ENCODE peak calls at places on chromosome 12, in five cellular contexts. E is neural progenitor cell, F is gastrocnemius medialis, O is Panc1, H is uterus. G is an unnamed sample.

GRCh38 chr12:113874999-113875561 is 91.0 kb downstream of the RBM19 start:
- DNase-seq in H (no peak), O (no peak), E (no peak), F (no peak), G (no peak)

GRCh38 chr12:32400114-32400672 is 835 bp downstream of the FGD4 start:
- DNase-seq in E (peak; percentile 64), F (no peak), O (no peak), H (no peak), G (no peak)

GRCh38 chr12:42421844-42422779 is 96.1 kb downstream of the PPHLN1 start:
- DNase-seq in E (no peak), O (no peak), F (no peak), H (no peak), G (no peak)

GRCh38 chr12:13864081-13864673 is 117.2 kb downstream of the GRIN2B start:
- DNase-seq in E (peak; percentile 81), O (peak; percentile 55), F (peak; percentile 26), H (peak; percentile 51), G (peak; percentile 67)

GRCh38 chr12:39902823-39903222 is 203.1 kb downstream of the SLC2A13 start:
- DNase-seq in H (no peak), O (no peak), E (no peak), F (no peak), G (no peak)

GRCh38 chr12:92784356-92784755 is 81.6 kb downstream of the PLEKHG7 start:
- DNase-seq in H (no peak), E (no peak), O (no peak), F (no peak), G (no peak)

GRCh38 chr12:119479121-119479561 is 114.4 kb upstream of the TMEM233 start:
- DNase-seq in E (no peak), O (peak; percentile 54), H (no peak), F (no peak), G (no peak)

GRCh38 chr12:16605666-16606116 is 271 bp downstream of the LMO3 start:
- DNase-seq in O (no peak), F (no peak), H (peak; percentile 20), E (peak; percentile 46), G (no peak)

GRCh38 chr12:49824886-49825285 is 3.3 kb downstream of the NCKAP5L start:
- DNase-seq in H (no peak), E (no peak), F (peak; percentile 41), O (no peak), G (no peak)

GRCh38 chr12:40225337-40225983 is 663 bp downstream of the LRRK2 start:
- DNase-seq in H (no peak), F (no peak), E (no peak), O (no peak), G (no peak)

GRCh38 chr12:57657744-57658143 is 24.7 kb upstream of the B4GALNT1 start:
- DNase-seq in H (no peak), E (no peak), O (no peak), F (no peak), G (no peak)

GRCh38 chr12:62588916-62589315 is 122.3 kb downstream of the MON2 start:
- DNase-seq in E (no peak), O (no peak), H (no peak), F (no peak), G (no peak)

GRCh38 chr12:96238336-96239031 is 44.3 kb downstream of the ELK3 start:
- DNase-seq in O (no peak), F (no peak), E (no peak), H (no peak), G (no peak)

GRCh38 chr12:132617822-132618682 is 524 bp upstream of the P2RX2 start:
- DNase-seq in F (no peak), H (no peak), O (no peak), E (peak; percentile 52), G (no peak)

GRCh38 chr12:95859947-95860850 is 1.4 kb downstream of the SNRPF start:
- DNase-seq in F (no peak), H (no peak), O (no peak), E (no peak), G (no peak)

GRCh38 chr12:176321-177181 is 37.4 kb downstream of the SLC6A12 start:
- DNase-seq in H (no peak), E (no peak), F (no peak), O (no peak), G (no peak)

GRCh38 chr12:19030180-19030579 is 99.4 kb upstream of the PLEKHA5 start:
- DNase-seq in F (no peak), E (no peak), O (no peak), H (no peak), G (no peak)

GRCh38 chr12:51759175-51759574 is 89.3 kb downstream of the FIGNL2 start:
- DNase-seq in E (no peak), H (no peak), O (no peak), F (no peak), G (no peak)

GRCh38 chr12:85784096-85784720 is 52.0 kb downstream of the RASSF9 start:
- DNase-seq in E (no peak), O (no peak), H (no peak), F (no peak), G (no peak)

GRCh38 chr12:11779286-11779685 is 129.8 kb downstream of the ETV6 start:
- DNase-seq in F (no peak), E (no peak), O (no peak), H (no peak), G (no peak)

GRCh38 chr12:46771268-46771837 is 54.4 kb downstream of the SLC38A4 start:
- DNase-seq in O (no peak), F (no peak), E (no peak), H (no peak), G (no peak)

GRCh38 chr12:47033081-47033480 is 46.3 kb upstream of the PCED1B start:
- DNase-seq in F (peak; percentile 77), H (peak; percentile 52), O (no peak), E (no peak), G (peak; percentile 68)

GRCh38 chr12:66279127-66279712 is 23.1 kb upstream of the HELB start:
- DNase-seq in F (no peak), E (peak; percentile 16), O (no peak), H (no peak), G (no peak)

GRCh38 chr12:48000878-48001321 is 3.4 kb downstream of the COL2A1 start:
- DNase-seq in E (peak; percentile 84), H (no peak), F (no peak), O (no peak), G (no peak)

GRCh38 chr12:58395470-58395869 is 454.1 kb downstream of the ATP23 start:
- DNase-seq in H (no peak), E (no peak), O (no peak), F (no peak), G (no peak)

GRCh38 chr12:17609152-17609551 is 480.8 kb downstream of the RERGL start:
- DNase-seq in O (no peak), F (no peak), E (no peak), H (no peak), G (no peak)

GRCh38 chr12:119693006-119693405 is 25.1 kb downstream of the PRKAB1 start:
- DNase-seq in F (no peak), E (no peak), O (no peak), H (peak; percentile 62), G (no peak)

GRCh38 chr12:55729592-55730446 is 1.0 kb upstream of the CD63 start:
- DNase-seq in E (peak; percentile 92), O (peak; percentile 67), H (peak; percentile 92), F (peak; percentile 93), G (peak; percentile 97)
- TF ChIP-seq CTCF in E (no peak), O (no peak), H (no peak), F (no peak), G (no peak)

DNA sequence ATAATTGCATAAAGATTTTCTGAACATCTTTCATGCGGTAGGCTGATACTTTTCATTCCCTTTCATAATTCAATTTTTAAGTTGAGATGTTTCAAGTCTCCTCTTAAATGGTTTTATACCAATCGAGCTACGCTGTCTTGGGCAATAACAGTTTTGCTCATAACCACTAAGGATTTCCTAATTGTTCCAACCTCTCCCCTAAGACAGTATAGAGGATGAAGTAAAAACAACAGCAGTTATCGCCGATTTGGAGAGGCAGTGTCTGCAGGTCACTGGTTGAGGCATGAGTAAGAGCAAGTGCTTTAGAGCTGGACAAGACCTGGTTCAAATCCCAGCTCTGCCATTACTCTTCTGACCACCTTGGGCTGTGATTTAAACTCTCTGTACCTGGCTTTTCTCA is 6.9 kb upstream of the MED13L start:
- DNase-seq in O (no peak), E (no peak), F (no peak), H (no peak), G (no peak)
- H3K27ac ChIP-seq in O (peak overlapping the region; percentile 44), E (no peak overlapping the region), F (no peak overlapping the region), H (no peak overlapping the region), G (no peak overlapping the region)

DNA sequence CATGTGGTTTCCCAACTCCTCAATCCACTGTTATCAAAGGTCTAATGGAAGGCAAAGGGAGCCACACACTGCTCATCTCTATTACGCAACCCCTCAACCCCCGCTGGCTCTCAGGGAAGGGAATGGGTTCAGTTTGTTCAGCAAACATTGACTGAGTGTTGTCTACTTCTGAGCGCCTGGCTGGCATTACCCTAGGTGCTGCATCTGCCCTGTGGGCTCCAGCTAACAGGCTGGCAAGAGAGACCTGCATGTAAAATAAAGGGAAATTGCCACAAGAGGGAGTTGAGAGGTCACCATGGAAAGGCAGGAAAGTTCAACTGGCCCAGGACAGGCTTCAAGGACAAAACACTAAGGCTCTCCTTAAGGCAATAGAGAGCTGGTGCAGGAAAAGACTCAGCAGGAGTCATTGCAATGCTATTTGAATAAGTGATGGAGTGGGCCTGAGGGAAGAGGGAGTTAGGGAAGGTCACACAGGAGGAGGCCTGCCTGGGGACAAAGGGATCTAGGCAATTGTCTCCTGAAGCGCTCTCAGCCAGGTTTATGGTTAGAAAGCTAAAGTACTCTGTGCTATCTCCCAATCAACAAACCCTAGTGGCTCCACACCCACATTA is 5.5 kb upstream of the ZNF740 start:
- DNase-seq in H (peak; percentile 10), E (peak; percentile 59), O (no peak), F (no peak), G (peak; percentile 42)
- TF ChIP-seq CTCF in H (no peak), E (peak; percentile 52), O (peak; percentile 76), F (no peak), G (no peak)

DNA sequence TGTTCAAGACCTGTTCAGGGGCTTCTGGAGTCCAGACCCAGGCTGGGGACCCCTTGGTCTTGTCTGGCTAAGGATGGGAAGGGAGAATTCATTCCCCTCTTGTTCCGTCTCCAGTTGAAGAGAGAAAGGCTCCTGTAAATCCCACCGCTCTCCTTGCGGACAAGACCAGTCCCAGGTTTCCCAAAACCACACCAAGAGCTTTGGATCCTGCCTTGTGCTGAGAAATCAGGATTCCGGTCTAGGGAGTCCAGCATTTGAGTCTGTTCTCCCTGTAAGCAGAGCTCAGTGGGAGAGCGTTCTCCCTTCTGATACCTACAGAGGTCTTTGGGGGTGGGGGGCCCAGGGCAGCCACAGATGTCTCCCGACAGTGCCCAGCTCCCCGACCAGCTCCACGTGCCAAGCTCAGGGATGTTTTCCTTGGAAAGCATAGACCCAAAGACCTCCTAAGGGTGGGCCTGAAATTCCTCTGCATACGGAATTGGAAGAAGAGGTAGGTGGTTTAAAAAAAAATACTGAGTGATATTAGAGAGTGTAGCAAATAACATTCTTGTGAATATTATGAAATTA is 1.9 kb downstream of the HOXC13 start:
- DNase-seq in H (no peak), O (no peak), F (no peak), E (no peak), G (no peak)
- H3K27ac ChIP-seq in H (no peak overlapping the region), O (peak overlapping the region; percentile 99), F (no peak overlapping the region), E (no peak overlapping the region), G (no peak overlapping the region)